ENCODE peak calls at places on chromosomes 7 and 10, in nine cellular contexts. O is HFFc6, G is progenitor cell of endocrine pancreas, J is bronchial epithelial cell, I is RWPE1, N is LNCaP clone FGC, B is uterus, K is PC-3, X is prostate gland. T is an unnamed sample.

GRCh38 chr10:90461437-90462155 is 396.2 kb downstream of the HTR7 start:
- DNase-seq in O (no peak), G (no peak), J (no peak), I (no peak), N (no peak), B (no peak), K (no peak), X (no peak), T (no peak)

GRCh38 chr10:52029628-52030027 is 284.5 kb upstream of the DKK1 start:
- DNase-seq in O (no peak), G (no peak), J (no peak), I (no peak), N (no peak), B (no peak), K (no peak), X (no peak), T (no peak)

GRCh38 chr7:99029481-99030144 is 114.3 kb downstream of the SMURF1 start:
- DNase-seq in O (no peak), G (no peak), J (no peak), I (no peak), N (no peak), B (no peak), K (peak), X (no peak), T (no peak)

GRCh38 chr10:11611248-11612003 is at the start of gene USP6NL:
- DNase-seq in O (peak), G (peak), J (peak), I (peak), N (peak), B (peak), K (peak), X (peak), T (peak)

GRCh38 chr10:49219248-49219647 is 31.1 kb upstream of the TMEM273 start:
- DNase-seq in O (no peak), G (no peak), J (no peak), I (no peak), N (peak), B (no peak), K (peak), X (no peak), T (no peak)

GRCh38 chr7:127251048-127251451 is 1.7 kb downstream of the GRM8 start:
- DNase-seq in O (no peak), G (no peak), J (no peak), I (no peak), N (no peak), B (no peak), K (no peak), X (no peak), T (no peak)

GRCh38 chr7:2063562-2064360 is 169.0 kb downstream of the MAD1L1 start:
- DNase-seq in O (no peak), G (no peak), J (peak), I (peak), N (no peak), B (peak), K (peak), X (no peak), T (no peak)

GRCh38 chr7:151312831-151313809 is 28.5 kb upstream of the NUB1 start:
- DNase-seq in O (no peak), G (no peak), J (no peak), I (no peak), N (no peak), B (no peak), K (no peak), X (no peak), T (no peak)

GRCh38 chr10:1627945-1628344 is 109.4 kb downstream of the ADARB2 start:
- DNase-seq in O (no peak), G (no peak), J (no peak), I (no peak), N (no peak), B (no peak), K (no peak), X (no peak), T (no peak)

GRCh38 chr10:27240212-27240890 is at the start of gene ACBD5:
- DNase-seq in O (peak), G (peak), J (peak), I (peak), N (peak), B (peak), K (peak), X (peak), T (peak)

GRCh38 chr10:110141185-110141584 is 66.2 kb upstream of the MXI1 start:
- DNase-seq in O (peak), G (no peak), J (peak), I (no peak), N (no peak), B (no peak), K (peak), X (no peak), T (no peak)

GRCh38 chr7:80842479-80842797 is 76.4 kb downstream of the SEMA3C start:
- DNase-seq in O (no peak), G (no peak), J (no peak), I (no peak), N (no peak), B (no peak), K (no peak), X (no peak), T (no peak)

GRCh38 chr7:74656421-74656910 is 1.1 kb upstream of the GTF2I start:
- DNase-seq in O (peak), G (no peak), J (no peak), I (no peak), N (no peak), B (peak), K (peak), X (peak), T (no peak)
- TF ChIP-seq CTCF in O (no peak), G (peak), J (peak), I (peak), N (peak), B (peak), K (no peak), X (no peak), T (peak)

DNA sequence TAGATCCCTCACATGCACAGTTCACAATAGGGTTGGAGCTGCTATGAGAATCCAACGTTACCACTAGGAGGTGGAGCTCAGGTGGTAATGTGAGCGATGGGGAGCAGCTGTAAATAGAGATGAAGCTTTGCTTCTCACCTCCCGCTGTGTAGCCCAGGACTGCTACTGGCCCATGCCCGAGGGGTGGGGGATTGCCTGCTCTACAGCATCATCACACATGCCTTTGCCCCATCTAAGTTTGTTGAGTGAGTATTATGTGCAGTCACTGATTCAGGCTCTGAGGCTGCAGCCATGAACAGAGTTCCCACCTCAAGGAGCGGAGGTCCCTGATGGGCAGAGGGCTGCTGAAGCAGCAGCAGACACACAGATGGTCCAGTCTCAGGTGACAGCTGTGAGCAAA is 94.1 kb downstream of the CHST15 start:
- DNase-seq in O (no peak), G (no peak), J (no peak), I (no peak), N (no peak), B (no peak), K (no peak), X (no peak), T (no peak)
- TF ChIP-seq CTCF in O (peak), G (no peak), J (peak), I (no peak), N (no peak), B (no peak), K (no peak), X (no peak), T (no peak)

GRCh38 chr7:148147438-148147837 is 443.1 kb upstream of the C7orf33 start:
- DNase-seq in O (no peak), G (no peak), J (no peak), I (no peak), N (no peak), B (no peak), K (no peak), X (no peak), T (no peak)
- TF ChIP-seq CTCF in O (no peak), G (no peak), J (no peak), I (no peak), N (no peak), B (no peak), K (no peak), X (no peak), T (no peak)

DNA sequence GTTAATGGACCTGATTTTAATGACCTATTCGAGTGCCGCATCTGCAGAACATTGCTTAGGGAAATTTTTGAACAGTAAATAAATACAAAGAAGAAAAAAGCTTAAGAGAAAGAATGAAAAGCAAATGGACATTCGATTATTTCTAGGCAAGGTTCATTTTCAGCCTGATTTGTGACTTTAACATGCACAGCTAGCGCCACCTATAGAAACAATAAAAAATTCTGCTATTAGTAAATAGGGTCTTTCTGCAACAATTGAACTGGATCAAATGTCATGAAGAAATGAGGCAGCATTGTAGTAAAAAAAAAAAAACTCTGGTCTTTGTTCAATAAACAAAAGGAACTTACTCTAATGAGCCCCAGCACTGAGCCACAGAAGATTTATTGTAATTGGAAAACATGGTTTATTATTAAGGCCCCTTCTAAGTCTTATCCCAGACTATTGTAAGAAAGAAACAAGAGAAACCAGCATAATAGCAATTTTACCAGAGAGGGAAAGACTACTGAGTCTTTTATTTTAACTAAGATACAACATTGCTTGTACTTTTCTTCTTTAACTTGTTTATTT is 41.4 kb upstream of the GHITM start:
- DNase-seq in O (no peak), G (no peak), J (peak), I (no peak), N (no peak), B (no peak), K (peak), X (no peak), T (no peak)
- TF ChIP-seq CTCF in O (peak), G (peak), J (peak), I (peak), N (peak), B (peak), K (peak), X (no peak), T (peak)

GRCh38 chr7:25031432-25031831 is 51.5 kb upstream of the OSBPL3 start:
- DNase-seq in O (no peak), G (no peak), J (no peak), I (no peak), N (no peak), B (no peak), K (peak), X (no peak), T (no peak)
- TF ChIP-seq CTCF in O (peak), G (no peak), J (no peak), I (no peak), N (no peak), B (no peak), K (no peak), X (no peak), T (no peak)

GRCh38 chr10:79274279-79275104 is 72.8 kb upstream of the PPIF start:
- DNase-seq in O (peak), G (no peak), J (no peak), I (no peak), N (no peak), B (peak), K (no peak), X (peak), T (no peak)
- TF ChIP-seq CTCF in O (peak), G (no peak), J (no peak), I (no peak), N (no peak), B (no peak), K (no peak), X (peak), T (no peak)

T was measured in type B pancreatic cell.